ENCODE peak calls at places on chromosomes 3 and 15, in ten cellular contexts. L, M, N, K, I, D, Y, H, T and B are unnamed samples. For H3K9me3, the result is how much of the 10 kb centered on the place peaks cover.

GRCh38 chr3:168926426-168926825 is 737.1 kb downstream of the MECOM start:
- ATAC-seq in D (no peak), N (no peak), H (no peak), L (peak), M (no peak), Y (no peak), T (no peak), I (no peak), K (no peak), B (no peak)

GRCh38 chr15:91954211-91954804 is 100.8 kb downstream of the SLCO3A1 start:
- ATAC-seq in D (peak), I (no peak), L (peak), N (peak), H (peak), K (no peak), T (peak), M (no peak), Y (no peak), B (no peak)

GRCh38 chr15:56519000-56519399 is 54.1 kb upstream of the MNS1 start:
- ATAC-seq in T (no peak), L (no peak), D (no peak), I (no peak), Y (no peak), N (no peak), K (no peak), M (no peak), H (no peak), B (no peak)

GRCh38 chr3:195595778-195596531 is 12.2 kb upstream of the APOD start:
- ATAC-seq in H (no peak), M (no peak), L (no peak), Y (no peak), N (no peak), T (no peak), D (no peak), I (no peak), K (no peak), B (no peak)

GRCh38 chr3:160027541-160028195 is 39.0 kb downstream of the IL12A start:
- ATAC-seq in M (peak), T (no peak), I (peak), N (no peak), Y (no peak), H (peak), L (peak), D (peak), K (no peak), B (no peak)

GRCh38 chr15:96893159-96893906 is 562.8 kb downstream of the NR2F2 start:
- ATAC-seq in D (peak), L (peak), I (no peak), N (no peak), T (peak), Y (no peak), K (no peak), H (peak), M (no peak), B (no peak)

GRCh38 chr15:50248994-50249586 is 16.4 kb downstream of the HDC start:
- ATAC-seq in K (no peak), T (no peak), N (no peak), L (no peak), I (no peak), Y (no peak), D (no peak), M (no peak), H (no peak), B (no peak)

GRCh38 chr3:41221278-41221677 is 22.0 kb downstream of the CTNNB1 start:
- ATAC-seq in N (no peak), L (peak), K (peak), I (no peak), D (no peak), T (no peak), M (no peak), H (no peak), Y (no peak), B (no peak)

GRCh38 chr3:64928683-64929082 is 240.9 kb upstream of the ADAMTS9 start:
- ATAC-seq in Y (no peak), H (no peak), K (no peak), L (no peak), T (no peak), I (no peak), N (no peak), M (no peak), D (no peak), B (peak)

GRCh38 chr3:156579427-156579851 is 24.5 kb upstream of the SSR3 start:
- ATAC-seq in I (no peak), T (peak), H (no peak), K (no peak), M (no peak), D (peak), Y (no peak), L (peak), N (no peak), B (no peak)

GRCh38 chr3:129005526-129006303 is 4.6 kb downstream of the EFCC1 start:
- ATAC-seq in N (peak), I (no peak), D (peak), K (peak), Y (no peak), T (no peak), H (no peak), M (no peak), L (peak), B (no peak)

GRCh38 chr15:25178835-25179672 is 224.3 kb downstream of the SNRPN start:
- ATAC-seq in N (no peak), I (no peak), D (no peak), K (no peak), H (no peak), Y (no peak), M (no peak), L (no peak), T (no peak), B (no peak)
- H3K9me3 ChIP-seq in N (under half), I (under half), D (under half), K (half or more), H (under half), Y (under half), M (under half), L (half or more), T (under half), B (under half)

GRCh38 chr15:25186906-25187645 is 232.3 kb downstream of the SNRPN start:
- ATAC-seq in H (no peak), I (no peak), N (no peak), M (no peak), Y (no peak), D (no peak), L (no peak), T (no peak), K (no peak), B (no peak)

GRCh38 chr15:25189551-25189950 is 234.8 kb downstream of the SNRPN start:
- ATAC-seq in Y (no peak), N (no peak), T (no peak), I (no peak), K (no peak), H (no peak), L (no peak), M (no peak), D (no peak), B (no peak)

GRCh38 chr15:25186411-25186810 is 231.6 kb downstream of the SNRPN start:
- ATAC-seq in H (no peak), T (no peak), D (no peak), N (no peak), L (no peak), K (no peak), Y (no peak), M (no peak), I (no peak), B (no peak)

GRCh38 chr15:25188551-25189101 is 233.8 kb downstream of the SNRPN start:
- ATAC-seq in Y (no peak), L (no peak), I (no peak), M (no peak), T (no peak), H (no peak), K (no peak), D (no peak), N (no peak), B (no peak)

DNA sequence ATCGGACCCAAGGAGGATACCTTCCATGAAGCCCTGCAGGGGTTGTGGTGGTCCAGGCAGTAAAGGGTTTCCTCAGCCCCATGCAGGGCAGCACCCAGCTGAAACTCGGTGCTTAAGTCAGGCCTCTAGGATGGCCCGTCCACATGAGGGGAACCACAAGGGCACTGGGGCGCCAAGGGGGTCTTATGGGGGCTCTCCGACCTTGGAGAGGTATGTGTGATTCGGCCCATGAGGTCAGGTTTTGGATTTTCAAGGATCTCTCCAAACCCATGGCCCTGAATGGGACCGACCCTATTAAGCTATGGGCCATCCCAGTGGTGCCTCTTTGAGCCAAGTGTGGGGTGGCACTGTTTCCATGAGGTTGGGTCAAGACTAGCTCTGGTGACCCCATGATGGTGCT is 233.3 kb downstream of the SNRPN start:
- ATAC-seq in L (no peak), M (no peak), D (no peak), H (no peak), N (no peak), Y (no peak), K (no peak), T (no peak), I (no peak), B (no peak)
- H3K9me3 ChIP-seq in L (half or more), M (under half), D (under half), H (under half), N (under half), Y (under half), K (under half), T (under half), I (under half), B (under half)

DNA sequence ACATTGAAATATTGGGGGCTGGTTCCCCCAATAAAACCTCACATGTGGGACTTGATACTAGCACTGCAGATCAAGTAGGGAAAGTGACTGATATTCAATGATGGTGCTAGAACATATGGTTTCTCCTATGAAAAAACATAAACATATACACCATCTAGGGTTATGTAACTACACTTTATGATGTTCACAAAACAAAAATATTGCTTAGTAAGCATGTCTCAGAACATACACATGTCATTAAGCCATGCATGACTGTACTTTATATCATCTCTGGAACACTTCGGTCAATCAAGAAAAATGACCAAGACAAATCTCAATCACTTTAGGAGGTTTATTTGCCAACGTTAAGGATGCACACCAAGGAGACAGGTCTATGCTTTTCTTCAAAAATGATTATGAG is 57.4 kb downstream of the ZNF717 start:
- ATAC-seq in L (no peak), N (no peak), D (no peak), M (no peak), H (no peak), I (no peak), T (no peak), K (no peak), Y (no peak), B (no peak)
- H3K9me3 ChIP-seq in L (half or more), N (half or more), D (half or more), M (under half), H (under half), I (under half), T (under half), K (under half), Y (under half), B (under half)

DNA sequence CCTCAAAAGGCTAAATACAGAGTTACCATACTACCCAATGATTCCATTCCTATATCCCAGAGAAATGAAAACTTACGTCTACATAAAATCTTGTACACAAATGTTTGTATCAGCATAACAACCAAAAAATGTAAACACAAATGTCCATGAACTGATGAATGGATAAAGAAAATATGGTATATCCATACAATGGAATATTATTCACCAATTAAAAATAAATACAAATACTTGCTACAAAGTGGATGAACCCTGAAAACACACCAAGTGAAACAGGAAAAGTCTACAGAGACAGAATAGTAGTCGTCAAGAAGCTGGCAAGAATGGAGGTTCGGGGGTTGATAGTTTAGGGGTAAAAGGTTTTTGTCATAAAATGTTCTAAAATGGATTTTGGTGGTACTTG is 54.0 kb upstream of the ANKRD28 start:
- ATAC-seq in D (no peak), H (no peak), I (no peak), N (no peak), T (no peak), M (no peak), K (no peak), Y (no peak), L (no peak), B (no peak)
- H3K9me3 ChIP-seq in D (under half), H (under half), I (under half), N (under half), T (under half), M (under half), K (under half), Y (under half), L (under half), B (under half)

DNA sequence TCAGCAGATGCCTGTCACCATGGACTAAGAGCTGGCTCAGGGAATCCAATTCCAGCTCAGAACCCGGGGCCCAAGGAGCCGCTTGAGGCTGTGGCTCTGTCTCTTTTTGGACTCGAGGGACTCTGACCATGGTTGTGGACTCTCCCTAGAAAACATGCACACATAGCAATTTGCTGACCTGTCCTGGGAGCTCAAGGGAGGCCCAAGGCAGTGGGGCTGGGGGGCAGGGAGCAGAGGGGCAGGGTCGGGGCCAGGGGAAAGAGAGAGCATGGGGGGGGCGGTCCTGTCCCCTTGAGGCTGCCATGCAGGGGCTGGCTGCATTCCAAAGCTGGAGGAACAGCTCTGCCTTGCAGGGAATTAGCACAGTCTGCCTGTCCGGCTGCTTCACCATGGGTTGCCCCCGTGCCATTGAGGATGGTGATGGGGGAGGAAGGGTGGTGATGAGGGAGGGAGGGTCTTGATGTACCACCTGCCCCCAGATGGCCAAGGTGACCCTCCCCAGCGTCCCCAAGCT is 190.1 kb downstream of the GOLGA6L6 start:
- ATAC-seq in L (no peak), K (no peak), N (no peak), M (no peak), D (no peak), Y (no peak), T (no peak), H (no peak), I (no peak), B (no peak)
- H3K9me3 ChIP-seq in L (under half), K (under half), N (under half), M (under half), D (under half), Y (under half), T (under half), H (under half), I (under half), B (under half)